ENCODE peak calls at places on chromosomes 7 and 10, in eight cellular contexts. S is immature natural killer cell; R is activated naive CD8-positive, alpha-beta T cell treated with anti-CD3 and anti-CD28 coated beads, Interleukin-2, amount 50 U/mL, for 24 hours; M is activated CD4-positive, alpha-beta T cell treated with anti-CD3 and anti-CD28 coated beads for 48 hours; J is RWPE1; X is NCI-H2107; D is NCI-H748 treated with DMSO at 0.1 percent for 48 hours; O is iris pigment epithelial cell. L is an unnamed sample.

GRCh38 chr7:25895792-25896171 is 256.2 kb upstream of the NFE2L3 start:
- DNase-seq in S (no peak), R (no peak), M (no peak), J (no peak), X (no peak), D (no peak), O (no peak), L (no peak)

GRCh38 chr10:92517034-92517655 is 56.7 kb downstream of the IDE start:
- DNase-seq in S (peak; percentile 54), R (peak; percentile 65), M (peak; percentile 68), J (peak; percentile 55), X (peak; percentile 21), D (peak; percentile 3), O (peak; percentile 75), L (peak; percentile 24)

GRCh38 chr10:35424680-35425285 is 88.5 kb downstream of the CCNY start:
- DNase-seq in S (no peak), R (no peak), M (no peak), J (no peak), X (no peak), D (no peak), O (peak; percentile 39), L (no peak)

GRCh38 chr10:49001402-49001801 is 61.8 kb upstream of the LRRC18 start:
- DNase-seq in S (no peak), R (no peak), M (no peak), J (peak; percentile 13), X (no peak), D (peak; percentile 10), O (no peak), L (peak; percentile 34)

GRCh38 chr7:155643804-155644177 is 670 bp upstream of the RBM33 start:
- DNase-seq in S (no peak), R (no peak), M (no peak), J (peak; percentile 3), X (no peak), D (no peak), O (peak; percentile 41), L (no peak)

GRCh38 chr7:462173-463103 is 57.2 kb downstream of the PDGFA start:
- DNase-seq in S (no peak), R (no peak), M (no peak), J (no peak), X (no peak), D (no peak), O (no peak), L (no peak)

GRCh38 chr7:24441331-24442059 is 131.8 kb upstream of the PALS2 start:
- DNase-seq in S (peak; percentile 40), R (no peak), M (no peak), J (no peak), X (no peak), D (no peak), O (no peak), L (no peak)

GRCh38 chr7:69982197-69982596 is 383.9 kb downstream of the AUTS2 start:
- DNase-seq in S (no peak), R (no peak), M (no peak), J (no peak), X (no peak), D (no peak), O (no peak), L (no peak)

GRCh38 chr10:8767616-8768015 is 713.1 kb downstream of the GATA3 start:
- DNase-seq in S (no peak), R (no peak), M (no peak), J (no peak), X (no peak), D (no peak), O (no peak), L (no peak)

GRCh38 chr7:32164341-32164996 is 94.3 kb upstream of the PDE1C start:
- DNase-seq in S (no peak), R (no peak), M (no peak), J (peak; percentile 67), X (no peak), D (peak; percentile 5), O (peak; percentile 77), L (peak; percentile 29)

GRCh38 chr7:54802841-54803240 is 43.8 kb upstream of the SEC61G start:
- DNase-seq in S (no peak), R (no peak), M (peak; percentile 46), J (peak; percentile 56), X (no peak), D (no peak), O (peak; percentile 57), L (no peak)

GRCh38 chr10:86647773-86648705 is 6.3 kb upstream of the OPN4 start:
- DNase-seq in S (no peak), R (no peak), M (peak; percentile 1), J (peak; percentile 84), X (no peak), D (no peak), O (no peak), L (no peak)